ENCODE peak calls at places on chromosome X, in seven cellular contexts. R is astrocyte of the spinal cord, N is AG09309, S is left lung, Q is T-helper 2 cell, O is amniotic stem cell, W is heart right ventricle. I is an unnamed sample.
A peak's percentile ranks its signal among the peaks of the same experiment; 100 is the strongest.

GRCh38 chrX:78123190-78123589 is 16.3 kb downstream of the TAF9B start:
- DNase-seq in O (no peak), N (no peak), W (no peak), S (no peak), R (peak; percentile 49), Q (no peak), I (no peak)

GRCh38 chrX:103310592-103311400 is at the start of gene BEX2:
- DNase-seq in Q (peak; percentile 71), O (no peak), S (peak; percentile 86), R (peak; percentile 15), W (peak; percentile 25), N (no peak), I (peak; percentile 76)

GRCh38 chrX:27254663-27255062 is 208.5 kb downstream of the PPP4R3C start:
- DNase-seq in O (no peak), R (no peak), W (no peak), S (no peak), Q (no peak), N (no peak), I (no peak)

GRCh38 chrX:148929686-148930085 is 429.3 kb downstream of the AFF2 start:
- DNase-seq in O (no peak), S (no peak), R (peak; percentile 27), W (no peak), N (no peak), Q (no peak), I (no peak)

GRCh38 chrX:120419465-120419864 is 49.6 kb downstream of the LAMP2 start:
- DNase-seq in W (no peak), R (no peak), Q (no peak), S (no peak), N (no peak), O (no peak), I (no peak)

GRCh38 chrX:8782595-8782994 is 18.6 kb downstream of the FAM9A start:
- DNase-seq in R (no peak), O (no peak), W (no peak), S (no peak), Q (no peak), N (no peak), I (no peak)

GRCh38 chrX:20026278-20026677 is 35.4 kb upstream of the BCLAF3 start:
- DNase-seq in R (peak; percentile 41), Q (no peak), N (no peak), W (no peak), O (peak; percentile 25), S (no peak), I (no peak)

GRCh38 chrX:23870041-23870440 is 37.7 kb downstream of the APOO start:
- DNase-seq in W (no peak), R (no peak), S (no peak), O (no peak), N (no peak), Q (no peak), I (no peak)

GRCh38 chrX:154776753-154777152 is 14.1 kb downstream of the DKC1 start:
- DNase-seq in W (no peak), Q (no peak), O (no peak), N (no peak), S (no peak), R (no peak), I (no peak)

I was measured in effector memory CD4-positive, alpha-beta T cell.